ENCODE peak calls at places on chromosomes 11 and 22, in eight cellular contexts. I is fibroblast of lung, O is GM12878, E is tibial artery, Y is lower lobe of right lung, C is mucosa of descending colon, A is heart left ventricle, F is adrenal gland. X is an unnamed sample.

GRCh38 chr11:120750647-120751419 is 239.3 kb downstream of the GRIK4 start:
- DNase-seq in A (no peak), C (no peak), O (no peak), F (no peak), E (no peak), I (no peak), Y (no peak), X (no peak)

GRCh38 chr11:34464591-34465036 is 25.9 kb downstream of the CAT start:
- DNase-seq in O (no peak), A (no peak), F (peak; percentile 21), Y (peak; percentile 53), I (peak; percentile 7), C (no peak), E (no peak), X (no peak)

GRCh38 chr11:134559617-134559992 is 147.6 kb upstream of the B3GAT1 start:
- DNase-seq in A (peak; percentile 4), E (peak; percentile 28), I (no peak), F (no peak), C (no peak), O (no peak), Y (no peak), X (no peak)

GRCh38 chr11:64747961-64748715 is 4.2 kb upstream of the RASGRP2 start:
- DNase-seq in E (no peak), Y (no peak), C (no peak), A (no peak), I (peak; percentile 65), O (no peak), F (no peak), X (no peak)

GRCh38 chr11:65577756-65578109 is 1.9 kb downstream of the EHBP1L1 start:
- DNase-seq in C (no peak), Y (no peak), F (no peak), O (no peak), A (no peak), I (no peak), E (no peak), X (no peak)

GRCh38 chr11:77201370-77201769 is 73.3 kb downstream of the MYO7A start:
- DNase-seq in F (no peak), O (no peak), Y (peak; percentile 25), I (no peak), E (peak; percentile 48), A (peak; percentile 4), C (no peak), X (no peak)

GRCh38 chr11:33256808-33257159 is 397 bp upstream of the HIPK3 start:
- DNase-seq in I (no peak), F (no peak), C (no peak), O (no peak), Y (no peak), E (no peak), A (no peak), X (no peak)

GRCh38 chr11:225734-226453 is 10.2 kb downstream of the SIRT3 start:
- DNase-seq in C (no peak), Y (no peak), O (peak; percentile 53), I (peak; percentile 52), F (no peak), E (peak; percentile 2), A (no peak), X (no peak)

GRCh38 chr22:36986242-36986821 is 32.9 kb downstream of the TST start:
- DNase-seq in I (no peak), O (no peak), Y (no peak), E (no peak), A (no peak), C (peak; percentile 71), F (no peak), X (no peak)

GRCh38 chr11:128521697-128522062 is 65.7 kb downstream of the ETS1 start:
- DNase-seq in O (no peak), F (peak; percentile 31), Y (peak; percentile 51), E (no peak), A (no peak), I (peak; percentile 37), C (peak; percentile 65), X (peak; percentile 23)

GRCh38 chr11:23976776-23977380 is 520.0 kb upstream of the LUZP2 start:
- DNase-seq in A (no peak), F (no peak), Y (no peak), O (no peak), E (no peak), I (peak; percentile 64), C (no peak), X (no peak)

GRCh38 chr11:61910473-61911123 is 6.8 kb downstream of the RAB3IL1 start:
- DNase-seq in C (peak; percentile 16), F (no peak), Y (peak; percentile 13), E (no peak), I (no peak), A (no peak), O (no peak), X (peak; percentile 2)

GRCh38 chr11:6604081-6604626 is 580 bp downstream of the ILK start:
- DNase-seq in O (no peak), Y (no peak), A (peak; percentile 67), C (peak; percentile 66), I (peak; percentile 64), F (no peak), E (peak; percentile 78), X (peak; percentile 74)

GRCh38 chr11:6601041-6601461 is 2.4 kb downstream of the RRP8 start:
- DNase-seq in A (peak; percentile 5), Y (no peak), E (peak; percentile 63), F (no peak), I (no peak), O (no peak), C (no peak), X (no peak)

GRCh38 chr11:6606471-6607189 is 3.1 kb downstream of the ILK start:
- DNase-seq in F (peak; percentile 84), A (peak; percentile 96), C (peak; percentile 91), E (peak; percentile 98), Y (peak; percentile 91), O (no peak), I (peak; percentile 96), X (peak; percentile 91)

GRCh38 chr11:6602096-6602940 is 1.1 kb downstream of the RRP8 start:
- DNase-seq in C (no peak), I (no peak), A (no peak), E (no peak), Y (no peak), F (no peak), O (no peak), X (no peak)

DNA sequence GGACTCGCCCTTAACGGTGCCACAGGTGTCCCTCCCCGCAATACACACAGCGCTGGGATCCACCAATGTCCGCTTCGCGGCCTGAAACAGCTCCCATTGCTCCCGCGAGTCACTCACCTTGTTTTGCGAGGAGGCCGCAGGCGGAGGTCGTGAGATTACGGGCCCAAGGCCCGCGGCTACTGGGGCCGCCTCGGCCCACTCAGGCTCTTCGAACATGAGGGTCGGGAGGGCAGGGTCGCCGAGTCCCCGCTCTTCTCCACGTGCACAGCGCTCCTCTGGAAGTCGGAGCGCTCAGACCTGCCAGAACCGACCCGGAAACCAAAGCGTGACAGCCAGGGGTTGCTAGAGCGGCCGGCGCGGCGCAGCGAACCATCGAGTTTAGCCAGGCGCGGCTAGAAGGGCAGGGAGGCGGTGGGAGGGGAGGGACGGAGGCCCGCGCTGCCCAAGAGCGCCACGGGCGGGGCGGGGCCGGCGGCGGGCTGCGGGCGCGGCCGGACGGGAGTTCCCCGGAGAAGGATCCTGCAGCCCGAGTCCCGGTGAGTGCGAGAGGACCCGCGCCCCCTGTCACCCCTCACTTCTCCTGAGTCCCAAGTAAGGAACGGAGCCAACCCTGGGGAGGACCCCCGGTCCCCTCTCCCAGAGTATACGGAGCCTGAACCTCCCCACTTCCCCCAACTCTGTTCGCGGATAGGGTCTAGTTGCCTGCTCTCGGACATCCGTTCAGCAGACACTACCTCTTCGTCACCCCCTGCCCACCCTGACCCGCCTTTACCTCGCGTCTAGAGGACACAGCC is at the start of the genes ILK and RRP8:
- DNase-seq in F (peak; percentile 90), C (peak; percentile 97), O (peak; percentile 59), Y (peak; percentile 95), I (peak; percentile 87), E (peak; percentile 96), A (peak; percentile 95), X (peak; percentile 94)
- TF ChIP-seq CTCF in F (peak; percentile 18), C (no peak), O (no peak), Y (peak; percentile 27), I (peak; percentile 12), E (no peak), A (peak; percentile 49), X (peak; percentile 36)

DNA sequence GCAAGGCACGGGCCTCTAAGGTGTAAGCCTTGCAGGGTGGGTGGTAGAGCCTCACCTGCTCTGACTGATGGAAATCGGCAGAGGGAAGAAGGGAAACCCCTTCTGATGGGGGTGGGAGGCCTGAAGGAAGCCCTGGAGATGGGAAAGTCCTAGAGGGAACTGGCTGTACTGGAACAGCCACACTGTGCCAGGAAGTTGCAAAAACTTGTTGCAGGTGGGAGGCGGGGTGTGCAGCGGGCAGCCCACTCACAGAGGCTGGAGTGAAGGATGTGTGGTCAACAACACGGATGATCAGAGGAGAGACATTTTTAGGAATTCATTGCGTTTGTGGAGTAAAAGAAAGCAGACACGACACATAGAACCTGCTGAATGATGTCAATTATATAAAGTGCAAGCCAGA is 91.3 kb downstream of the ZC3H12C start:
- DNase-seq in I (no peak), O (no peak), C (no peak), F (no peak), Y (no peak), A (no peak), E (no peak), X (no peak)
- H3K4me1 ChIP-seq in I (peaks cover 4% of the 10 kb centered on the region), O (peaks cover 3% of the 10 kb centered on the region), C (no peaks in the 10 kb centered on the region), F (peaks cover 20% of the 10 kb centered on the region), Y (no peaks in the 10 kb centered on the region), A (no peaks in the 10 kb centered on the region), E (no peaks in the 10 kb centered on the region), X (no peaks in the 10 kb centered on the region)

GRCh38 chr11:26467506-26467905 is 104.6 kb downstream of the MUC15 start:
- DNase-seq in C (no peak), F (no peak), Y (no peak), O (no peak), I (no peak), A (no peak), E (no peak), X (no peak)

GRCh38 chr11:26473216-26474194 is 98.6 kb downstream of the MUC15 start:
- DNase-seq in E (no peak), C (no peak), I (no peak), A (no peak), F (no peak), O (no peak), Y (no peak), X (no peak)

GRCh38 chr11:26465270-26465669 is 106.8 kb downstream of the MUC15 start:
- DNase-seq in A (no peak), Y (no peak), F (no peak), C (no peak), O (no peak), E (no peak), I (no peak), X (no peak)

GRCh38 chr11:26474401-26474800 is 97.7 kb downstream of the MUC15 start:
- DNase-seq in A (no peak), O (no peak), Y (no peak), F (no peak), I (no peak), C (no peak), E (no peak), X (no peak)

GRCh38 chr11:26470992-26471391 is 101.1 kb downstream of the MUC15 start:
- DNase-seq in Y (no peak), F (no peak), C (no peak), O (no peak), A (no peak), I (no peak), E (no peak), X (no peak)
- TF ChIP-seq CTCF in Y (no peak), F (no peak), C (no peak), O (no peak), A (no peak), I (no peak), E (no peak), X (peak; percentile 39)

DNA sequence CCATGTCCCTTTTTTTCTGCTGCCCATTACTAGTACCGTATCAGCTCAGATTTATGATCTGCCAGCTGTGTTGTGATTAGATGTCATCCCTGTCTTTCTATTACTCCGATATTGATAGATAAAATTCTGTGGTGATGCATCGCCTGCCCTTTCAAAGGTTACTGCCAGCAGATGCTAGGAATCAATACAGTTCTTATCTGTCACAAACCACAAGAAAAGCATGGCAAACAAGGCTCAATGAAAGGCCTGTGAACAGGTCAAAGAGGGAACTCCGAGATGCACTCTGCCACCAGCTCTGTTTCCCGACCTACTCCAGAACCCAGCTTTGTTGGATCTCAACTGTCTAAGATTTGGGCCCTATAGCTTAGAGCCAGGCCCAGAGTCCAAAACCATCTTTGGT is 246.0 kb downstream of the CADM1 start:
- DNase-seq in I (no peak), E (no peak), C (no peak), O (no peak), A (no peak), F (no peak), Y (no peak), X (no peak)
- H3K4me1 ChIP-seq in I (no peaks in the 10 kb centered on the region), E (no peaks in the 10 kb centered on the region), C (no peaks in the 10 kb centered on the region), O (peaks cover 10% of the 10 kb centered on the region), A (no peaks in the 10 kb centered on the region), F (no peaks in the 10 kb centered on the region), Y (no peaks in the 10 kb centered on the region), X (peaks cover 20% of the 10 kb centered on the region)

X was measured in thyroid gland.